ENCODE peak calls at places on chromosomes 3 and 15, in four cellular contexts. A, N, J and V are unnamed samples.

GRCh38 chr3:99965681-99966408 is 148.2 kb downstream of the CMSS1 start:
- DNase-seq in A (no peak), N (no peak), J (no peak), V (no peak)

GRCh38 chr3:115494826-115495225 is 128.5 kb upstream of the GAP43 start:
- DNase-seq in A (no peak), N (no peak), J (no peak), V (no peak)

GRCh38 chr3:34396288-34396687 is 597.9 kb downstream of the PDCD6IP start:
- DNase-seq in A (no peak), N (no peak), J (no peak), V (no peak)

GRCh38 chr3:158102660-158103085 is 3.5 kb downstream of the SHOX2 start:
- DNase-seq in A (no peak), N (no peak), J (no peak), V (no peak)

GRCh38 chr3:137047240-137047639 is 89.5 kb downstream of the IL20RB start:
- DNase-seq in A (no peak), N (no peak), J (no peak), V (no peak)

GRCh38 chr15:26179906-26180305 is 316.8 kb upstream of the ATP10A start:
- DNase-seq in A (peak), N (no peak), J (no peak), V (no peak)

GRCh38 chr3:100899440-100900091 is 93.7 kb downstream of the ABI3BP start:
- DNase-seq in A (no peak), N (no peak), J (peak), V (no peak)

GRCh38 chr15:55250392-55250791 is 39.2 kb downstream of the RAB27A start:
- DNase-seq in A (peak), N (no peak), J (no peak), V (peak)

GRCh38 chr3:28860307-28860706 is 420.6 kb upstream of the RBMS3 start:
- DNase-seq in A (no peak), N (no peak), J (no peak), V (no peak)

GRCh38 chr3:17938313-17938712 is 195.9 kb upstream of the TBC1D5 start:
- DNase-seq in A (no peak), N (no peak), J (no peak), V (no peak)

GRCh38 chr3:189322339-189322738 is 150.6 kb downstream of the TPRG1 start:
- DNase-seq in A (no peak), N (no peak), J (no peak), V (no peak)

GRCh38 chr15:100918690-100919480 is at the start of gene LRRK1:
- DNase-seq in A (no peak), N (peak), J (no peak), V (peak)

GRCh38 chr3:189496375-189497138 is 134.6 kb upstream of the TP63 start:
- DNase-seq in A (no peak), N (no peak), J (no peak), V (no peak)

GRCh38 chr3:46114324-46114988 is 87.2 kb upstream of the XCR1 start:
- DNase-seq in A (peak), N (no peak), J (no peak), V (peak)

GRCh38 chr3:114121996-114122709 is 56.7 kb downstream of the DRD3 start:
- DNase-seq in A (no peak), N (no peak), J (no peak), V (peak)

GRCh38 chr15:70142322-70143191 is 44.8 kb upstream of the TLE3 start:
- DNase-seq in A (no peak), N (no peak), J (no peak), V (peak)

GRCh38 chr3:194042947-194043346 is 93.0 kb upstream of the HES1 start:
- DNase-seq in A (peak), N (no peak), J (no peak), V (peak)

GRCh38 chr15:60673918-60674558 is 195.1 kb upstream of the ICE2 start:
- DNase-seq in A (peak), N (no peak), J (no peak), V (peak)

GRCh38 chr15:60021589-60022378 is 17.7 kb downstream of the FOXB1 start:
- DNase-seq in A (no peak), N (no peak), J (no peak), V (no peak)

GRCh38 chr15:79896131-79896633 is 632 bp downstream of the MTHFS start:
- DNase-seq in A (peak), N (no peak), J (peak), V (no peak)

GRCh38 chr3:107676469-107677309 is 153.9 kb downstream of the BBX start:
- DNase-seq in A (peak), N (peak), J (no peak), V (peak)

GRCh38 chr3:161508852-161509477 is 12.4 kb downstream of the OTOL1 start:
- DNase-seq in A (no peak), N (peak), J (no peak), V (no peak)

GRCh38 chr3:105349988-105350387 is 16.7 kb upstream of the ALCAM start:
- DNase-seq in A (no peak), N (no peak), J (no peak), V (no peak)

GRCh38 chr3:186432944-186433732 is 71.1 kb upstream of the DGKG start:
- DNase-seq in A (no peak), N (no peak), J (no peak), V (no peak)

GRCh38 chr3:192514754-192515660 is 212.3 kb downstream of the FGF12 start:
- DNase-seq in A (no peak), N (no peak), J (no peak), V (no peak)

GRCh38 chr3:80445641-80446040 is 677.8 kb upstream of the ROBO1 start:
- DNase-seq in A (no peak), N (no peak), J (no peak), V (no peak)

GRCh38 chr3:48219543-48219942 is 3.8 kb upstream of the CAMP start:
- DNase-seq in A (no peak), N (no peak), J (no peak), V (peak)

GRCh38 chr3:108862865-108863798 is 40.5 kb downstream of the TRAT1 start:
- DNase-seq in A (no peak), N (no peak), J (no peak), V (peak)

GRCh38 chr15:67066041-67067021 is 929 bp downstream of the SMAD3 start:
- DNase-seq in A (no peak), N (peak), J (no peak), V (peak)

DNA sequence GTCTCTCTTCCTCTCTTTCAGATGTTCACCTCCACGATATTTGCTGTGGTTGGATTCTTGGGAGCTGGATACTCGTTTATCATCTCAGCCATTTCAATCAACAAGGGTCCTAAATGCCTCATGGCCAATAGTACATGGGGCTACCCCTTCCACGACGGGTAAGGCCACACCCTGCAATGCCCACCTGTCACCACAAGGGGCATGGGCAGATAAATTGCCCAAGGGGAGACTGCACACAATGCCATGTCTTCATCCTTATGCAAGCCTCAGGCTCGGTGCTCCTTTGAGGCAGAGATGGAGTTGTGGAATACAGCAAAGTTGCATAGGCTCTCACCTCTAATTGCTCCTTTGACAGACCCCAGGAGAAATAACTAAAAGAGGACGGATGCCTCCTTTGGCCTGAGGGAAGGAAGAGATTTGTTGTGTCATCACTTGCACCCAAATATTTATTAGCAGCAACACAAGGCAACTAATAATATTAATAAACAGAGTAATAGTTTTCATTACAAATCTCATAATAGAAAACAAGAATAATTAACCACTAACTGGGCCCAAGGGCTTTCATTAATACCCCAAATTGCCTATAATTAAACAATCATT is 13.2 kb downstream of the TM4SF4 start:
- DNase-seq in A (no peak), N (peak), J (no peak), V (no peak)
- TF ChIP-seq MXI1 in A (no peak), N (no peak), J (no peak), V (no peak)

DNA sequence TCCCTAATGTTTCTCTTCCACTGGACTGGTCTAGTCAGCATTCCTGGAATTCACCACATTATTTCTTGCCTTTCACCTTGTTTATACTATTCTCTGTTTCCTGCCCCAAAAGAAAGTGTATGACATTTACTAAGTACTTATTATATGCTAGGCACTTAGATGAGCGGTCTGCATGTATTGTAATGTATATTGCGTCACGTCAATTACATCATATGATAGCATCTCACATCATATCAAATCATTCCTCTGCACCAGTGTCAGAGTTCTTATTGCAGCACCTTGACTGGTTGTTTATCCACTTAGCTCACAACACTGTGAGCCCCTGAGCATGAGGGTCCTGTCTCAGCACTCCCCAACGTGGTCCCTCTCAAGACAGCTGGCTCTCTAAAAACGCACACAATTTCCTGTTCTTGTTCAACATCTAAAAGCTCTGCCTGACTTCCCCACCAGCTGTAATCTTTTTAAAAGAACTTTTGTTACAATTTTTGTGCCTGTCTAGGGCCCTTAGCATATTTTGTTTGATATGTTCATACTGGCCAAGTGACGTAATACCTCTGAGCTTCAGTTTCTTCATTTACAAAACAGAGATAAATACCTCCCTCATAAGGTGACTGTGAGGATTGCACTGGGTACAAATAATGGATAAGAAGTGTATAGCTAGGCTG is 58.8 kb downstream of the ARHGAP31 start:
- DNase-seq in A (peak), N (no peak), J (no peak), V (peak)
- TF ChIP-seq BHLHE40 in A (no peak), N (no peak), J (no peak), V (no peak)

GRCh38 chr3:138834359-138835176 is at the start of gene PIK3CB:
- DNase-seq in A (peak), N (peak), J (no peak), V (peak)
- TF ChIP-seq MXI1 in A (peak), N (no peak), J (no peak), V (peak)

DNA sequence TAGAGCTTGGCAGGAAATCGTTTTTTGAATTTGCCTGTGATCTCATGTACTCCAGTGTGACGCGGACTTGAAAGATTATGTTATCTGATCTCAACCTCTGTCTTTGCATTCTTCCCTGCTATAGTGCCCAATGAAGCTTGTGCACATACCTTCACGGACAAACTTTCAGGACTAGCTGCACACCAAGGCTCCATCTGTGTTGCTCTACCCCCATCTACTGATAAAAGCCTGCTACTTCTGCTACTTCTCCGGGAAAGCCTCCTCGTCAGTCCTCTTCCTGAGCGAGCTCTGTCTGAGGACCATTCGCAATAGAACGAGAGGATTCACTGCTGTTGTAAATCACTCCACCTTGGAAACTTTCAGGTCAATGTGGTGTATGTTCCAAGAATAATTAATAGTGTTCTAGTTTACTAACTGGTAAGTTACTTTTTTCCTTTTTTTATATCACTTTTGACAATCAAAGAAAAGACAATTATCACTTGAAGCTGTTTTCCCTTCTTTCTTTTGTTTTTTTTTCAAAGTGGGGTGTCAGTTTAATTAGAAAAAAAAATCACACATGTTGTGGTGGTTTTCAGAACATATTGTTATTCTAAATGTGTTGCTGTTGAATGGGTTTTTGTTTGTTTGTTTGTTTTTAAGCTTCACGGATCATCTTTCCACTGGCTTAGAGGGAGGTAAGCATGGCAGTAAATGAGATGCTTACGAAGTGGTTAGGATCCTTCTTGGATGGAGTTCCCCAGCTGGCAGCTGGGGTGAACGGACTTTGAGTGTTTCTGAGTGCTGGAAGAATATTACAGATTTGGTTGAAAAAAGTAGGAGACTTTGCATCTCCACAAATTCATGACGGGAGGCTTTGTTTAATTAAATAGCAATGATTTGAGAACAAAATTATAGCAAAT is 217.7 kb downstream of the ARRDC4 start:
- DNase-seq in A (peak), N (peak), J (no peak), V (peak)
- TF ChIP-seq BHLHE40 in A (no peak), N (no peak), J (no peak), V (no peak)

GRCh38 chr3:155960060-155960459 is 89.6 kb downstream of the GMPS start:
- DNase-seq in A (no peak), N (no peak), J (no peak), V (peak)
- TF ChIP-seq MXI1 in A (no peak), N (no peak), J (no peak), V (no peak)

GRCh38 chr3:22360977-22361376 is 610.0 kb upstream of the ZNF385D start:
- DNase-seq in A (no peak), N (no peak), J (no peak), V (no peak)
- TF ChIP-seq BHLHE40 in A (no peak), N (no peak), J (no peak), V (no peak)

GRCh38 chr3:133734305-133734704 is 11.9 kb upstream of the TF start:
- DNase-seq in A (no peak), N (no peak), J (no peak), V (no peak)
- TF ChIP-seq MXI1 in A (no peak), N (no peak), J (no peak), V (no peak)

GRCh38 chr15:73019733-73020132 is 32.5 kb upstream of the NEO1 start:
- DNase-seq in A (no peak), N (no peak), J (no peak), V (no peak)

GRCh38 chr15:73017987-73018386 is 34.3 kb upstream of the NEO1 start:
- DNase-seq in A (no peak), N (no peak), J (no peak), V (no peak)

GRCh38 chr15:73021139-73021621 is 31.1 kb upstream of the NEO1 start:
- DNase-seq in A (no peak), N (no peak), J (no peak), V (no peak)

GRCh38 chr15:73024161-73024560 is 28.1 kb upstream of the NEO1 start:
- DNase-seq in A (no peak), N (no peak), J (no peak), V (no peak)

GRCh38 chr15:73022156-73022555 is 30.1 kb upstream of the NEO1 start:
- DNase-seq in A (no peak), N (no peak), J (no peak), V (peak)
- TF ChIP-seq BHLHE40 in A (no peak), N (no peak), J (no peak), V (no peak)